ENCODE peak calls at places on chromosome 1, in eight cellular contexts. I is GM10248; R is CD8-positive, alpha-beta T cell; E is cardiac muscle cell; J is breast epithelium; M is ascending aorta; P is fibroblast of mammary gland; U is mesothelial cell of epicardium. X is an unnamed sample.

GRCh38 chr1:9628541-9629444 is 22.7 kb upstream of the PIK3CD start:
- DNase-seq in E (no peak), U (no peak), J (no peak), R (peak), I (peak), P (no peak), M (no peak), X (no peak)

GRCh38 chr1:19163261-19163660 is 46.8 kb downstream of the UBR4 start:
- DNase-seq in U (no peak), P (peak), I (no peak), J (peak), E (no peak), R (no peak), M (no peak), X (peak)

GRCh38 chr1:5857011-5857410 is 135.2 kb downstream of the NPHP4 start:
- DNase-seq in P (no peak), E (no peak), R (no peak), I (no peak), J (no peak), M (no peak), U (no peak), X (no peak)

GRCh38 chr1:52658795-52659194 is 25.8 kb downstream of the SHISAL2A start:
- DNase-seq in I (no peak), P (no peak), R (no peak), E (no peak), J (no peak), M (no peak), U (no peak), X (no peak)

GRCh38 chr1:111203681-111204210 is 3.3 kb upstream of the DENND2D start:
- DNase-seq in E (no peak), R (peak), I (peak), P (peak), U (no peak), M (peak), J (peak), X (no peak)

GRCh38 chr1:6317101-6317760 is 56.3 kb upstream of the GPR153 start:
- DNase-seq in M (no peak), I (no peak), J (no peak), E (no peak), P (peak), U (no peak), R (no peak), X (peak)

GRCh38 chr1:3231826-3232225 is 162.8 kb downstream of the PRDM16 start:
- DNase-seq in P (no peak), U (no peak), M (no peak), R (no peak), J (no peak), I (no peak), E (no peak), X (no peak)

GRCh38 chr1:164132001-164132400 is 427.0 kb upstream of the PBX1 start:
- DNase-seq in E (no peak), M (no peak), R (no peak), P (no peak), U (no peak), I (no peak), J (no peak), X (no peak)

GRCh38 chr1:108661030-108661609 is at the start of gene HENMT1:
- DNase-seq in E (peak), U (peak), J (peak), I (peak), M (no peak), R (peak), P (peak), X (peak)

GRCh38 chr1:201648911-201649775 is 110.2 kb downstream of the NAV1 start:
- DNase-seq in J (no peak), M (no peak), P (peak), R (no peak), I (no peak), U (no peak), E (peak), X (no peak)

GRCh38 chr1:114510235-114511047 is 562 bp downstream of the TRIM33 start:
- DNase-seq in M (no peak), U (peak), P (peak), I (peak), R (peak), J (peak), E (peak), X (peak)

GRCh38 chr1:203274603-203275381 is 30.5 kb upstream of the BTG2 start:
- DNase-seq in P (peak), J (peak), M (peak), E (no peak), I (no peak), U (no peak), R (no peak), X (no peak)

GRCh38 chr1:94702440-94702810 is 117.7 kb upstream of the SLC44A3 start:
- DNase-seq in R (no peak), J (no peak), M (no peak), E (no peak), P (peak), I (no peak), U (no peak), X (no peak)

GRCh38 chr1:210741564-210741963 is 392.4 kb downstream of the KCNH1 start:
- DNase-seq in E (no peak), P (no peak), R (no peak), U (no peak), M (no peak), J (no peak), I (no peak), X (no peak)

GRCh38 chr1:53659436-53659835 is 79.5 kb downstream of the GLIS1 start:
- DNase-seq in I (no peak), R (no peak), P (no peak), J (no peak), M (no peak), E (no peak), U (no peak), X (no peak)

GRCh38 chr1:110548381-110548780 is 29.4 kb upstream of the KCNA10 start:
- DNase-seq in U (no peak), E (peak), I (no peak), J (no peak), R (no peak), P (no peak), M (no peak), X (no peak)

DNA sequence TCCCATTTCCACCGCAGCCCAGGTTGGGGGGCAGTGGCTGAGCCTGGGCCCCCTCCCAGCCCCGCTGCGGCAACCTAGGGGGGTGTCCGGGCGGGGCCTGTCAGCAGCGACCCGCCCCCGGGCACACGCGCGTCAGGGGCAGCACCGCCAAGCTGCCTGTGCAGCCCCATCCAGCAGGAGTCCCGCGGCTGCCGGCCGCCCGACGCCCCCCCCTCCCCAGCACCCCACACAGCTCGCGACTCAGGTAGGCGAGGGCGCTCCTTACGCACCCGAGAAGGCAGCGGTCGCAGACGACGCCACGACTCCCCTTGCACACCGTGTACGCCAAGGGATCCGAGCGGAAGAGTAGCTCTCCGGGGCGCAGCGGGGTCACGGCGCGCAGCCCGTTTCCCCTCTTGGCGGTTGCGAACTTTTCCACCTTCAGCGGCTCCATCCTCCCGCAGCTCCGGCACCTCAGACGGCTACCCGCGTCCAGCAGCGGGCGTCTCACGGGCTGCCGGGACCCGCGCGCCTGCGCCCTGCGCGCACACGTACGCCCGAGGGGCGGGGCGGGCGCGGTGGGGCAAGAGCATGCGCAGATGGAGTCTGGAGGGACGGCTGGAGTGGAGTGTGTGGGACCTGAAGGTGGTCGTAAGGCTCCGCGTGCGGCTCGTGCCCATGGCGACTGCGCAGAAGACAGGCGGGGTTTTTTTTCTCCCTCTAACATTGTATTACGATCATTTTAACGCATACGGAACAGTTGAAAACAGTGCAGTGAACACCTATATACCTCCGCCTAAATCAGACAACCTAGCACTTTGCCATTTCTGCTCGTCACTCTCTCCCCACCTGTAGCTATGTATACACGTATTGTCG is at the start of gene SMYD3:
- DNase-seq in P (peak), R (peak), I (peak), E (peak), M (no peak), U (peak), J (no peak), X (peak)
- TF ChIP-seq CTCF in P (no peak), R (no peak), I (peak), E (peak), M (no peak), U (no peak), J (no peak), X (no peak)

DNA sequence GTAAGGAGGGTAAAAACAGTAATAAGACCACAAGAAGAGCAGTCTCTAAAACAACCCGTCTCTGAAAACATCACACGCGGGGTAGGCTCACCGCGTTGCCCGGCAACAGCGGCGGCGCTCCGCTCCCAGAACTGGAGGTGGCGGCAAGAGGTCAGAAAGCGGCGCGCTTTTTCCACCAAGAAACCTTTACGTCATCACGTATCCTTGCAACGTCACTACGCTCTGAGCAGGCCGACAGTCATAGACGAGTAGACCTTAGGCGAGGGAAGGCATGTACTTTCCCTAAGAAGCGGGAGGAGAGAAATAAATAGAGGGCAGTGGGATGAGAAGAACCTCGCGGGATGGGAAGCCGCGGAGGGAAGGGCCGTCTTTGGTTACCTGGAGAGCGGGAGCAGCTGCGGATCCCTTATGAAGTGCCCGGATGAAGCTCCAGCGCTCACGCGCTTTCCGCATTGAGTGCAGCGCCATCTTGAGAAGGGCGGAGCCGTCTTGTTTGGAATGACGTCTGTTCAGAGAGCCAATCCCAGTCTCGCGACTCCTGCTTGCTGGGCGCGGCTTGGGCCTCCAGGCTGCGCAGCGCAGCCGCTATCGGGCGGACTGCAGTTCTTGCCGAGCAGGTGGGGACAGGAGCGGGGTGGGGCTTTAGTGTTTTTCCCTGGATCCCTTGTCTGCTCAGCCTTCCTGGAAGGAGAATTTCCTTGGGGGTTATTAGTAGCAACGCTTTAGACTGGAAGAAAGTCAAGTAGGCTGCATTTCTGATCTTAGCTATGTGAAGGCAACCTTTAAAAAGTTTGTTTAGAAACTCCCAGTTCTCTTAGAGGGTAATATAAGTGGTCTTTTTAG is at the start of gene WARS2:
- DNase-seq in U (peak), I (peak), J (peak), R (peak), P (peak), E (peak), M (peak), X (peak)
- TF ChIP-seq CTCF in U (no peak), I (no peak), J (no peak), R (no peak), P (no peak), E (no peak), M (no peak), X (no peak)

GRCh38 chr1:2130871-2131289 is 63.7 kb downstream of the FAAP20 start:
- DNase-seq in J (no peak), I (no peak), E (no peak), R (no peak), U (no peak), P (no peak), M (no peak), X (no peak)

GRCh38 chr1:2134232-2134603 is 60.4 kb downstream of the FAAP20 start:
- DNase-seq in M (no peak), E (no peak), I (no peak), U (no peak), J (no peak), P (no peak), R (no peak), X (no peak)

GRCh38 chr1:2133039-2133878 is 61.3 kb downstream of the FAAP20 start:
- DNase-seq in P (peak), E (peak), J (peak), U (peak), M (peak), R (peak), I (peak), X (peak)

GRCh38 chr1:2133879-2134215 is 60.7 kb downstream of the FAAP20 start:
- DNase-seq in J (no peak), E (no peak), U (no peak), P (no peak), M (no peak), R (no peak), I (no peak), X (no peak)

DNA sequence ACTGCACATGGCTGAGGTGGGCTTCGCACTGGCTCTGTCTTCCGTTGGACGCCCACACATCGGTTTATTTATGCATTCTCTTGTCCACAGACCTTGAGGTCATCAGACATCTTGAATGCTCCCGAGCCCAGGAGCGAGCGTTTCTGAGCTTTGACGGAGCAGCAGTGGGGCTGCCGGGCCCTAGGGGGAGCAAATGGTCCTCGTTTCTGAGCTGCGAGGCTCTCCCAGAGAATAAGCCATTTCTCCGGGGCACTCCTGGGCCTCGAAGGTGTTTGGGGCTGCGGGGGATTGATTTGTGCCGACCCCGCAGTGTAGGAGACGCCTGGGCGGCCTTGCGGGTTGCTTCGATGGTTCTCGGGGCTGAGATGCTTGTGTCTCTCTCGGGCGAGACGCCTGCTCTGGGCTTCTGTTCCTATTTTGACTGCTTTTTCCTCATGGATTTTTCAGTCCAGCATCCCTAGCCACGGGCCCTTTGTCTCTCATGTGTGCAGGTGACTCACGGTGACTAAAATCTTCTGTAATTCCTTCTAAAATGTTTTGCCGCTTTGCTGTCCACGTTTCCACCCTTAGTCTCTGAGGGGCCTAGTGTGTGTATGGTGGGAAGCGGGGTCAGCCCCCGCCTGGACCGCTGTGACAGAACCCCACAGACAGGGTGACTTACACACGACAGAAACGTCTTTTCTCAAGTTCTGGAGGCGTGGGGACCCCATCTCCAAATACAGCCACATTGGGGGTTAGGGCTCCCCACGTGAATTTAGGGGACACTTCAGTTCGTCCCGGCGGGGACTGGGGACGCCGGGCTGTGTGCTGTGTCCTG is 62.1 kb downstream of the FAAP20 start:
- DNase-seq in R (no peak), I (no peak), M (no peak), J (no peak), E (peak), P (peak), U (no peak), X (peak)
- TF ChIP-seq CTCF in R (no peak), I (peak), M (peak), J (no peak), E (peak), P (peak), U (no peak), X (peak)

GRCh38 chr1:117754061-117754969 is 148.5 kb downstream of the TENT5C start:
- DNase-seq in U (peak), I (peak), E (peak), J (no peak), R (peak), M (no peak), P (peak), X (peak)
- TF ChIP-seq CTCF in U (peak), I (peak), E (peak), J (peak), R (peak), M (peak), P (peak), X (peak)

DNA sequence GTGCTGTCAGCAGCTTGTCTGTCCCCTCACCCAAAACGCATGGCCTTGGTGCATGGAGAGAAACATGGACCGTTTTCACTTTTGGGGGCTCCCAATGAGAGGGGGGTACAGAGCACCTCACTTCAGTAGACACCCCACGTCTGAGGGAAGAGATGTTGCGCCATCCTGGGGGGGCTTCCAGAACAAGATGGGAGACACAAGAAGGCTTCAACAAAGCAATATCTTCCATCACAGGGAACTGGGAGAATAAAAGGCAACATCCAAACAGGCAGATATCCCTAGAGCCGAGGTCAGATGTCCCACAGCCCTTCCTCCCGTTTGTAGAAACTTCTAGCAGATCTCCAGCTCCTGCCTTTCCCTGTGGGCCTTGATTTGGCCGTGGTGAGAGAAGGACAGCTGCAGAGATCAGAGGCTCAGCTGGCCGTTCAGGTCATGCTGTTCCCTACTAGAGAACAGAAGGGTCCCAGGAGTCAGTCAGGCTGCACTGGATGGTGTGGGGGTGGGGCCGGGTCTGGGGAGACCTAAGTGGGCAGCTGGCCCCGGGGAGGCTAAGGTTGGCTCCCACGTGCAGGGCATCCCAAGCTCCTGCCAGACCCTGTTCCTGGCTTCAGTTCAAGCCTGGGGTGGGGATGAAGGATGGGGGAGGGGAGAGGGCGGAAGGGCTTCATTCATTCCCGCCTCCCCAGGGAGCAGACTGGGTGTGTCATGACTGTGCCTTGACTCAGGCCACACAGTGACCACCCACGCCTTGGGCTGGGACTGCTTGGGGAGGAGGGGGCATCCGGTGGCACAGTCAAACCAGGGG is 4.4 kb downstream of the PLOD1 start:
- DNase-seq in J (no peak), M (no peak), I (no peak), P (no peak), E (no peak), U (no peak), R (no peak), X (no peak)
- TF ChIP-seq CTCF in J (no peak), M (no peak), I (no peak), P (no peak), E (no peak), U (no peak), R (no peak), X (no peak)

DNA sequence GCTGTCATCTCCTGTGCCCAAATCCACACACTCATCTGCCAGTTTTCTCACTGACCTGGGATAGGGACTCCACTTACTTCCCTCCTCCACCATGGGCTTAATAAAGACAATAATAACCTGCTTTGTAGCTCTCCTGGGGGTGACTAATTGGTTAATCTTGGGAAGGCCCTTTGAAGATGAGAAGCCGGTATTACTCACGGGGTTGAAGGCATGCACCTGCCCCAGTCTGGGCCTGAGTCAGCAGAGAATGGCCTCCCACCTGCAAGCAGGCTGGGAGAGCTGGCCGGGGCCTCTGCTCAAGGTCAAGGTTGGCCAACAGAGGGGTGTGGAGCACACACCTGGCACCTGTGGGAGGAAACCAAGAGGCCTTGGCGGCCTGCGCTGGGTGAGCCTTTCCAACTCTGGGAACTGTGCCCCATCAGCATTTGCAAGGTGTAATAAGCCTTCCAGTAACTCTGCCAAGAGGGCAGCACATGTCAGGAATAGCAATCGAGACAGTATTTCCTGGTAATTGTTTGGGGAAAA is 49.1 kb downstream of the TOMM20 start:
- DNase-seq in M (no peak), J (peak), P (peak), I (peak), E (no peak), R (no peak), U (no peak), X (no peak)
- TF ChIP-seq CTCF in M (no peak), J (no peak), P (no peak), I (no peak), E (no peak), R (no peak), U (no peak), X (no peak)